ENCODE peak calls at places on chromosomes 4 and X, in eight cellular contexts. B is uterus, Z is mesendoderm, I is left ventricle myocardium inferior, U is sigmoid colon, N is OCI-LY7, E is SK-N-SH, Y is iPS DF 6.9. T is an unnamed sample.

GRCh38 chr4:163542275-163542674 is 47.8 kb downstream of the TMA16 start:
- DNase-seq in B (no peak), Z (peak; percentile 83), I (no peak), U (no peak), N (no peak), E (no peak), Y (no peak), T (no peak)

GRCh38 chrX:34877451-34877850 is 65.1 kb upstream of the FAM47B start:
- DNase-seq in B (no peak), Z (no peak), I (no peak), U (no peak), N (no peak), E (no peak), Y (no peak), T (no peak)

GRCh38 chr4:102447413-102447812 is 53.7 kb upstream of the NFKB1 start:
- DNase-seq in B (no peak), Z (no peak), I (no peak), U (no peak), N (no peak), E (no peak), Y (no peak), T (no peak)

GRCh38 chr4:92305878-92306520 is 2.2 kb downstream of the GRID2 start:
- DNase-seq in B (no peak), Z (peak; percentile 26), I (no peak), U (no peak), N (no peak), E (peak; percentile 47), Y (no peak), T (no peak)

GRCh38 chrX:129769467-129770154 is 10.1 kb upstream of the SASH3 start:
- DNase-seq in B (no peak), Z (no peak), I (no peak), U (no peak), N (peak; percentile 96), E (no peak), Y (no peak), T (no peak)

GRCh38 chr4:24328711-24329110 is 255.6 kb downstream of the DHX15 start:
- DNase-seq in B (no peak), Z (no peak), I (no peak), U (no peak), N (no peak), E (no peak), Y (no peak), T (no peak)

GRCh38 chr4:74423101-74423500 is 21.8 kb upstream of the AREG start:
- DNase-seq in B (no peak), Z (no peak), I (peak; percentile 51), U (no peak), N (no peak), E (no peak), Y (no peak), T (no peak)

GRCh38 chrX:48695524-48695875 is 1.0 kb upstream of the SUV39H1 start:
- DNase-seq in B (no peak), Z (no peak), I (no peak), U (no peak), N (no peak), E (no peak), Y (no peak), T (no peak)

GRCh38 chrX:17355976-17356375 is 19.0 kb upstream of the NHS start:
- DNase-seq in B (no peak), Z (peak; percentile 24), I (no peak), U (no peak), N (no peak), E (no peak), Y (no peak), T (no peak)

GRCh38 chr4:78529569-78530209 is 21.9 kb upstream of the ANXA3 start:
- DNase-seq in B (no peak), Z (no peak), I (no peak), U (no peak), N (no peak), E (no peak), Y (no peak), T (no peak)

GRCh38 chr4:113823291-113823659 is 61.7 kb upstream of the CAMK2D start:
- DNase-seq in B (no peak), Z (no peak), I (no peak), U (no peak), N (no peak), E (no peak), Y (no peak), T (no peak)

GRCh38 chrX:67544871-67545771 is 1.3 kb downstream of the AR start:
- DNase-seq in B (peak; percentile 22), Z (peak; percentile 58), I (peak; percentile 16), U (peak; percentile 63), N (no peak), E (peak; percentile 15), Y (no peak), T (no peak)

GRCh38 chr4:15202481-15202880 is 200.2 kb downstream of the CPEB2 start:
- DNase-seq in B (no peak), Z (no peak), I (no peak), U (no peak), N (no peak), E (no peak), Y (no peak), T (no peak)

GRCh38 chrX:74423289-74423985 is 2.1 kb downstream of the SLC16A2 start:
- DNase-seq in B (no peak), Z (no peak), I (no peak), U (no peak), N (no peak), E (no peak), Y (no peak), T (no peak)

GRCh38 chr4:6087669-6088068 is 69.4 kb upstream of the C4orf50 start:
- DNase-seq in B (no peak), Z (peak; percentile 85), I (no peak), U (peak; percentile 45), N (peak; percentile 2), E (peak; percentile 73), Y (peak; percentile 55), T (peak; percentile 74)

GRCh38 chrX:13808865-13809264 is 8.0 kb downstream of the GPM6B start:
- DNase-seq in B (no peak), Z (no peak), I (no peak), U (no peak), N (no peak), E (no peak), Y (no peak), T (no peak)

GRCh38 chrX:111445485-111445884 is 33.5 kb upstream of the DCX start:
- DNase-seq in B (no peak), Z (peak; percentile 52), I (no peak), U (no peak), N (peak; percentile 40), E (peak; percentile 16), Y (no peak), T (peak; percentile 18)

GRCh38 chr4:140743194-140743931 is 12.8 kb downstream of the TBC1D9 start:
- DNase-seq in B (no peak), Z (peak; percentile 75), I (no peak), U (no peak), N (peak; percentile 89), E (peak; percentile 12), Y (no peak), T (no peak)

GRCh38 chrX:12949927-12950656 is 24.8 kb upstream of the TMSB4X start:
- DNase-seq in B (peak; percentile 85), Z (no peak), I (peak; percentile 71), U (peak; percentile 94), N (peak; percentile 84), E (no peak), Y (no peak), T (no peak)

GRCh38 chr4:33193109-33193508 is 2472.9 kb downstream of the PCDH7 start:
- DNase-seq in B (no peak), Z (no peak), I (no peak), U (no peak), N (no peak), E (no peak), Y (no peak), T (no peak)

GRCh38 chr4:159071178-159071968 is 31.5 kb upstream of the RAPGEF2 start:
- DNase-seq in B (no peak), Z (peak; percentile 95), I (no peak), U (no peak), N (no peak), E (no peak), Y (no peak), T (peak; percentile 40)

GRCh38 chr4:141659539-141659938 is 23.2 kb downstream of the IL15 start:
- DNase-seq in B (no peak), Z (no peak), I (no peak), U (no peak), N (no peak), E (no peak), Y (no peak), T (no peak)

GRCh38 chrX:153954618-153955450 is 10.4 kb upstream of the RENBP start:
- DNase-seq in B (no peak), Z (no peak), I (no peak), U (no peak), N (no peak), E (no peak), Y (no peak), T (no peak)
- H3K4me1 ChIP-seq in B (no peaks in the 10 kb centered on the region), Z (no peaks in the 10 kb centered on the region), I (peaks cover 11% of the 10 kb centered on the region), U (no peaks in the 10 kb centered on the region), N (no peaks in the 10 kb centered on the region), E (no peaks in the 10 kb centered on the region), Y (peaks cover 1% of the 10 kb centered on the region), T (no peaks in the 10 kb centered on the region)

GRCh38 chrX:136629084-136629750 is 18.7 kb upstream of the CD40LG start:
- DNase-seq in B (no peak), Z (no peak), I (no peak), U (no peak), N (no peak), E (no peak), Y (no peak), T (no peak)
- H3K4me1 ChIP-seq in B (no peaks in the 10 kb centered on the region), Z (no peaks in the 10 kb centered on the region), I (no peaks in the 10 kb centered on the region), U (no peaks in the 10 kb centered on the region), N (no peaks in the 10 kb centered on the region), E (no peaks in the 10 kb centered on the region), Y (no peaks in the 10 kb centered on the region), T (no peaks in the 10 kb centered on the region)

DNA sequence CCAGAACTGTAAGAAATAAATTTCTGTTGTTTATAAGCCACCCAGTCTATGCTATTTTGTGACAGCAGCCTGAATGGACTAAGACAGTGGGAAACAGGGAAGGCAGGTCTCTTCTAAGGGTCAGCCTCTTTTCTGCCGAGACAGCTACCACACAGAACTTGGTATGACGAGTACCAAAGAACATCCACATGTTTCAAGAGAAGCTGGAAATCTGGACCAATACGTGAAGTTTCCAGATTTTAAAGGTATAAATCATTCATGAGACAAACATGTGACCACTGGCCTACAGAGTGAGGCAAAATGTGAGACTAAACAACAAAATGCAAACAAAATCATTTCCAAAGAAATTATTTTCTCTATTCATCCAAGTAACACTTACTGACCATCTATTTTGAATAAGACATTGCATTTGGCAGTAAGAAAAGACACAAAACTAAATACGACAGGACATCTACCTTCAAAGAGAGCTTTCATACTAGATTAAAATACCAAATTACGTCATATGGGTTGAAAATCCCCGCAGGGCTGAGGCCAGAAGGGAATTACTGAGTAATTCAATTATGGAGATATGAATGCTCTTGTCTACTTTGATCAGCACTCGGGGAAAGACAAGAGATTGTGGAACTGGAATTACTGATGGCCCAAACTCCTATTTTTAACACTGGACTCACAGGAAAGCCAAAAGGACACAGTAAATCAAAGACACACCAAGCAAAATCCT is 7.2 kb downstream of the SCARB2 start:
- DNase-seq in B (no peak), Z (no peak), I (no peak), U (no peak), N (no peak), E (peak; percentile 25), Y (no peak), T (no peak)
- H3K4me1 ChIP-seq in B (peaks cover 4% of the 10 kb centered on the region), Z (no peaks in the 10 kb centered on the region), I (peaks cover 90% of the 10 kb centered on the region), U (no peaks in the 10 kb centered on the region), N (no peaks in the 10 kb centered on the region), E (peaks cover 41% of the 10 kb centered on the region), Y (no peaks in the 10 kb centered on the region), T (no peaks in the 10 kb centered on the region)

DNA sequence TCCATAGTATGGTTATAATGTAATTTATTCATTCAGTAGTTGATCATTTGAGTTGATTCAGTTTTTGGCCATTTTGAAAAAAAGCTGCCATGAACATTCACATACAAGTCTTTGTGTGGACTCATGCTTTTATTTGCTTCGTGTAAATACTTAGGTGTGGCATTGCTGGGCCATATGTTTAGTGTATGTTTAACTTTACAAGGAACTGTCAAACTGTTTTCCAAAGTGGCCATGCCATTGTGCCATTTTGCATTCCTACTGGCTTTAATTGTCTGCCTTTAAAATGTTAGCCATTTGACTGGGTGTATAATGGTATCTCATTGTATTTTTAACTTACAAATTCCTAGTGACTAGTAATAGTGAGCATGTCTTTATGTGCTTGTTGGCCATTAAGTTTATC is 8.8 kb downstream of the MTM1 start:
- DNase-seq in B (no peak), Z (no peak), I (no peak), U (no peak), N (no peak), E (no peak), Y (no peak), T (no peak)
- H3K4me1 ChIP-seq in B (no peaks in the 10 kb centered on the region), Z (no peaks in the 10 kb centered on the region), I (peaks cover 44% of the 10 kb centered on the region), U (no peaks in the 10 kb centered on the region), N (peaks cover 36% of the 10 kb centered on the region), E (no peaks in the 10 kb centered on the region), Y (no peaks in the 10 kb centered on the region), T (no peaks in the 10 kb centered on the region)

T was measured in NT2/D1.